ENCODE peak calls at places on chromosomes 5 and 9, in seven cellular contexts. C, R, E, J, T, X and I are unnamed samples.

GRCh38 chr9:70021026-70021571 is 22.5 kb upstream of the MAMDC2 start:
- DNase-seq in C (no peak), R (no peak), E (no peak), J (no peak), T (no peak), X (no peak), I (no peak)

GRCh38 chr9:133428579-133429215 is 6.5 kb downstream of the ADAMTS13 start:
- DNase-seq in C (no peak), R (peak; percentile 82), E (no peak), J (no peak), T (no peak), X (no peak), I (peak; percentile 60)

GRCh38 chr5:140345919-140346347 is 470 bp downstream of the HBEGF start:
- DNase-seq in C (peak; percentile 88), R (peak; percentile 63), E (peak; percentile 87), J (no peak), T (peak; percentile 52), X (no peak), I (peak; percentile 75)

GRCh38 chr5:96808868-96809558 is 1.3 kb upstream of the ERAP1 start:
- DNase-seq in C (no peak), R (no peak), E (no peak), J (no peak), T (no peak), X (no peak), I (no peak)

GRCh38 chr5:73214921-73215490 is 42.0 kb downstream of the TMEM174 start:
- DNase-seq in C (no peak), R (no peak), E (no peak), J (no peak), T (no peak), X (no peak), I (no peak)

GRCh38 chr9:9504869-9505268 is 1107.9 kb downstream of the PTPRD start:
- DNase-seq in C (no peak), R (no peak), E (no peak), J (no peak), T (no peak), X (no peak), I (no peak)

GRCh38 chr9:98024702-98025101 is 31.8 kb upstream of the NANS start:
- DNase-seq in C (no peak), R (no peak), E (no peak), J (no peak), T (no peak), X (no peak), I (no peak)

GRCh38 chr9:69549310-69550202 is 122.6 kb downstream of the APBA1 start:
- DNase-seq in C (no peak), R (peak; percentile 30), E (no peak), J (no peak), T (no peak), X (no peak), I (peak; percentile 20)

GRCh38 chr9:33263936-33264472 is 504 bp downstream of the BAG1 start:
- DNase-seq in C (peak; percentile 77), R (no peak), E (peak; percentile 78), J (peak; percentile 49), T (peak; percentile 46), X (peak; percentile 27), I (peak; percentile 46)

GRCh38 chr9:18863821-18864220 is 169.2 kb downstream of the SAXO1 start:
- DNase-seq in C (no peak), R (no peak), E (no peak), J (no peak), T (no peak), X (no peak), I (no peak)

GRCh38 chr9:133842721-133843227 is 104.6 kb upstream of the SARDH start:
- DNase-seq in C (no peak), R (no peak), E (peak; percentile 50), J (no peak), T (no peak), X (no peak), I (no peak)

GRCh38 chr9:136762221-136762691 is 2.1 kb downstream of the LCN15 start:
- DNase-seq in C (peak; percentile 52), R (no peak), E (no peak), J (no peak), T (no peak), X (no peak), I (no peak)

GRCh38 chr5:147613359-147613758 is 103.5 kb upstream of the DPYSL3 start:
- DNase-seq in C (no peak), R (no peak), E (no peak), J (no peak), T (no peak), X (no peak), I (no peak)

GRCh38 chr9:489198-490197 is 274.8 kb downstream of the DOCK8 start:
- DNase-seq in C (no peak), R (no peak), E (no peak), J (no peak), T (peak; percentile 59), X (no peak), I (no peak)

GRCh38 chr9:107542814-107543213 is 53.2 kb upstream of the KLF4 start:
- DNase-seq in C (no peak), R (no peak), E (no peak), J (no peak), T (no peak), X (no peak), I (no peak)

GRCh38 chr9:114072181-114073140 is 5.6 kb downstream of the AMBP start:
- DNase-seq in C (peak; percentile 74), R (no peak), E (peak; percentile 76), J (no peak), T (peak; percentile 47), X (no peak), I (peak; percentile 89)

GRCh38 chr9:81613002-81613750 is 76.2 kb downstream of the TLE1 start:
- DNase-seq in C (peak; percentile 79), R (no peak), E (no peak), J (no peak), T (no peak), X (no peak), I (no peak)

DNA sequence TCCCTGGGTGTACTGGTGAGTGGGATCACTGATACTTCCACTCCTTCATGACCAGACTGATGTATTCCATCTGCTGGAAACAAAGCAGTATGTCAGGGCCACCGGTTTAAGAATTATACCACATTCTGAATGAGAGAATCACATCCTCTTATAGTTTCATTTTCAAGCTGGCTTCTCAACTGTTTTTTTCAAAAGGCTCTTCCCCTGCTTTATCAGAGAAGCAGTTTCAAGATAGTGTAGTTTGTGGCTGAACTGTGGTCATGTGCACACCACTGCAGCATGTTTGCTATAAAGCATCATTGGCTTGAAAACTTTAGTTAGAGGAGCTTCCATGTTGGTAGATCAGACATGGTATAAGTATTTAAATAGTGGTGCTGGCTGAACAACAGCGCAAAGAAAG is 450.5 kb upstream of the CDH10 start:
- DNase-seq in C (no peak), R (no peak), E (no peak), J (no peak), T (no peak), X (no peak), I (no peak)
- H3K4me3 ChIP-seq in C (no peak overlapping the region), R (no peak overlapping the region), E (no peak overlapping the region), J (no peak overlapping the region), T (no peak overlapping the region), X (no peak overlapping the region), I (no peak overlapping the region)

GRCh38 chr5:134512661-134512999 is 12.8 kb upstream of the JADE2 start:
- DNase-seq in C (peak; percentile 58), R (no peak), E (no peak), J (no peak), T (no peak), X (no peak), I (no peak)
- H3K4me1 ChIP-seq in C (peaks cover 41% of the 10 kb centered on the region), R (peaks cover 28% of the 10 kb centered on the region), E (peaks cover 15% of the 10 kb centered on the region), J (peaks cover 11% of the 10 kb centered on the region), T (peaks cover 17% of the 10 kb centered on the region), X (no peaks in the 10 kb centered on the region), I (peaks cover 16% of the 10 kb centered on the region)

GRCh38 chr5:35853652-35854051 is 3.0 kb upstream of the IL7R start:
- DNase-seq in C (no peak), R (no peak), E (peak; percentile 59), J (no peak), T (no peak), X (peak; percentile 55), I (peak; percentile 32)
- H3K4me3 ChIP-seq in C (no peak overlapping the region), R (no peak overlapping the region), E (no peak overlapping the region), J (no peak overlapping the region), T (no peak overlapping the region), X (peak overlapping the region; percentile 47), I (no peak overlapping the region)

DNA sequence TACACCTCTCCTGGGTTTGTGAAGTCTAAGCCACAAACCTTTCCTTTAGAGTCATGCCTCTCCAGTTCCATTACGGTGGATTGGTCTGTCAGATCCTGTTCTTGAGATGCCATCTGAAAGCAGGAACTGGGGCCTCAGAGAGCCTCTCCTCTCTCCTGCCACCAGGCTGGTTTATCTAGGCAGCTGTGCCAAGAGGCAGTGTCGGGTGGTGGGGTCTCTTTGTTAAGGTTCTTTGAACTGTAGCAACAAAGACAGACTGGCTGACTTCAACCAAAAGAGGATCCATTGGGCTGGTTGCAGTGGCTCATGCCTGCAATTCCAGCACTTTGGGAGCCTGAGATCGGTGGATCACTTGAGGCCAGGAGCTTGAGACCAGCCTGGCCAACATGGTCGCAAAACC is 66.0 kb upstream of the ANGPTL2 start:
- DNase-seq in C (peak; percentile 39), R (no peak), E (no peak), J (no peak), T (no peak), X (no peak), I (no peak)
- H3K4me1 ChIP-seq in C (peaks cover 48% of the 10 kb centered on the region), R (peaks cover 11% of the 10 kb centered on the region), E (peaks cover 34% of the 10 kb centered on the region), J (peaks cover 14% of the 10 kb centered on the region), T (peaks cover 23% of the 10 kb centered on the region), X (no peaks in the 10 kb centered on the region), I (peaks cover 47% of the 10 kb centered on the region)

GRCh38 chr9:34653131-34653530 is 1.1 kb downstream of the IL11RA start:
- DNase-seq in C (no peak), R (no peak), E (no peak), J (no peak), T (no peak), X (no peak), I (no peak)

GRCh38 chr9:34653610-34654072 is 1.7 kb downstream of the IL11RA start:
- DNase-seq in C (no peak), R (peak; percentile 51), E (no peak), J (no peak), T (no peak), X (no peak), I (no peak)

GRCh38 chr9:34651876-34652602 is at the start of gene IL11RA:
- DNase-seq in C (peak; percentile 96), R (peak; percentile 94), E (peak; percentile 91), J (no peak), T (peak; percentile 90), X (no peak), I (peak; percentile 91)

GRCh38 chr9:34651286-34651685 is 699 bp upstream of the IL11RA start:
- DNase-seq in C (no peak), R (no peak), E (no peak), J (no peak), T (no peak), X (no peak), I (peak; percentile 63)

DNA sequence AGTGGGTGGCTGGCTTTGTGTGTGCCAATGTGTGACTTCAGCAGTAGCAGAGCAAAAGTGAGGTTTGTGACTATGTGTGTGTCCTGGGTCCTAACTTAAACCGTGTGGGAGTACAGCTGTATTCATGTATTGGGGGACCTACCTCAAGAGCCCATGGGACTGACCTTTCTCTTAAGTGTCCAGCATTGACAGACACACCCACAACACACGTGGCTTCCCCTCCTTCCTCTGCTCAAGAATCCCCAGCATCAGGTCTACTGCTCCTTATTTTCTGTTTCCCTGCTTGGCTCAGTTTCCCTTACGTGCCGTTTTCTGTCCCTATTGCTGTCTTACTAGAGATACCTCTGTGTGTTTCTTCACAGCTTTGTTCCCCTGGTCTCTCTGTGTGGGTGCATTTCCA is 623 bp downstream of the IL11RA start:
- DNase-seq in C (no peak), R (no peak), E (no peak), J (no peak), T (no peak), X (no peak), I (no peak)
- H3K4me3 ChIP-seq in C (peak overlapping the region; percentile 68), R (peak overlapping the region; percentile 34), E (peak overlapping the region; percentile 60), J (peak overlapping the region; percentile 33), T (peak overlapping the region; percentile 30), X (no peak overlapping the region), I (no peak overlapping the region)

GRCh38 chr9:7756088-7756487 is 43.5 kb downstream of the DMAC1 start:
- DNase-seq in C (no peak), R (no peak), E (no peak), J (no peak), T (no peak), X (no peak), I (no peak)
- H3K4me1 ChIP-seq in C (no peaks in the 10 kb centered on the region), R (no peaks in the 10 kb centered on the region), E (no peaks in the 10 kb centered on the region), J (no peaks in the 10 kb centered on the region), T (no peaks in the 10 kb centered on the region), X (no peaks in the 10 kb centered on the region), I (no peaks in the 10 kb centered on the region)